ENCODE peak calls at places on chromosome 12, in ten cellular contexts. T, B, Q, I, N, J, Z, X, K and R are unnamed samples.

GRCh38 chr12:57718641-57719528 is 19.7 kb downstream of the AGAP2 start:
- DNase-seq in I (no peak), Q (no peak), B (no peak), K (no peak), X (no peak), T (no peak), N (no peak), J (no peak), Z (no peak), R (no peak)

GRCh38 chr12:46832084-46832704 is 6.4 kb upstream of the SLC38A4 start:
- DNase-seq in B (no peak), N (no peak), J (no peak), I (no peak), K (no peak), X (no peak), T (no peak), Q (no peak), Z (no peak), R (no peak)

GRCh38 chr12:32789446-32789845 is 33.7 kb upstream of the YARS2 start:
- DNase-seq in N (no peak), X (no peak), B (no peak), Q (no peak), T (no peak), J (no peak), I (no peak), Z (no peak), K (no peak), R (no peak)

GRCh38 chr12:130765186-130765659 is 49.1 kb upstream of the RIMBP2 start:
- DNase-seq in Z (no peak), J (peak), I (peak), K (no peak), T (no peak), B (no peak), Q (peak), N (peak), X (no peak), R (no peak)

GRCh38 chr12:26939953-26940352 is 1.7 kb downstream of the FGFR1OP2 start:
- DNase-seq in K (no peak), I (no peak), X (no peak), T (no peak), J (no peak), N (no peak), B (no peak), Q (no peak), Z (no peak), R (no peak)

GRCh38 chr12:54595471-54595870 is 7.0 kb upstream of the PPP1R1A start:
- DNase-seq in K (no peak), J (no peak), I (no peak), B (no peak), X (no peak), Z (no peak), N (no peak), T (no peak), Q (no peak), R (no peak)

GRCh38 chr12:115752913-115753726 is 524.4 kb downstream of the MED13L start:
- DNase-seq in Z (peak), T (peak), K (peak), N (peak), Q (peak), J (peak), X (peak), I (peak), B (peak), R (peak)

GRCh38 chr12:48007206-48007605 is 2.9 kb upstream of the COL2A1 start:
- DNase-seq in X (no peak), N (no peak), T (no peak), Q (no peak), B (no peak), K (no peak), I (no peak), J (no peak), Z (no peak), R (no peak)

GRCh38 chr12:59407799-59408198 is 188.0 kb upstream of the SLC16A7 start:
- DNase-seq in J (no peak), B (no peak), I (no peak), Z (no peak), X (no peak), N (no peak), K (no peak), T (no peak), Q (no peak), R (no peak)

GRCh38 chr12:54504550-54504949 is 7.0 kb downstream of the NCKAP1L start:
- DNase-seq in T (no peak), Z (no peak), I (no peak), N (no peak), J (no peak), B (no peak), X (no peak), K (no peak), Q (no peak), R (no peak)

GRCh38 chr12:12560587-12561304 is 1.9 kb downstream of the DUSP16 start:
- DNase-seq in J (peak), K (no peak), B (peak), T (peak), N (peak), X (peak), Q (no peak), Z (peak), I (peak), R (no peak)

GRCh38 chr12:106957617-106958016 is 1.9 kb downstream of the TMEM263 start:
- DNase-seq in T (no peak), N (no peak), J (no peak), I (no peak), Q (no peak), B (no peak), X (no peak), Z (no peak), K (no peak), R (no peak)

GRCh38 chr12:106954462-106955376 is 988 bp upstream of the TMEM263 start:
- DNase-seq in Q (no peak), Z (no peak), N (peak), B (peak), J (peak), T (peak), K (no peak), X (peak), I (no peak), R (peak)

GRCh38 chr12:106953352-106954260 is 2.1 kb upstream of the TMEM263 start:
- DNase-seq in Q (no peak), B (no peak), I (no peak), X (no peak), Z (no peak), N (no peak), K (no peak), J (peak), T (no peak), R (no peak)

GRCh38 chr12:106955377-106956047 is at the start of gene TMEM263:
- DNase-seq in T (peak), B (peak), K (peak), I (peak), J (peak), N (peak), Q (peak), Z (peak), X (peak), R (peak)

DNA sequence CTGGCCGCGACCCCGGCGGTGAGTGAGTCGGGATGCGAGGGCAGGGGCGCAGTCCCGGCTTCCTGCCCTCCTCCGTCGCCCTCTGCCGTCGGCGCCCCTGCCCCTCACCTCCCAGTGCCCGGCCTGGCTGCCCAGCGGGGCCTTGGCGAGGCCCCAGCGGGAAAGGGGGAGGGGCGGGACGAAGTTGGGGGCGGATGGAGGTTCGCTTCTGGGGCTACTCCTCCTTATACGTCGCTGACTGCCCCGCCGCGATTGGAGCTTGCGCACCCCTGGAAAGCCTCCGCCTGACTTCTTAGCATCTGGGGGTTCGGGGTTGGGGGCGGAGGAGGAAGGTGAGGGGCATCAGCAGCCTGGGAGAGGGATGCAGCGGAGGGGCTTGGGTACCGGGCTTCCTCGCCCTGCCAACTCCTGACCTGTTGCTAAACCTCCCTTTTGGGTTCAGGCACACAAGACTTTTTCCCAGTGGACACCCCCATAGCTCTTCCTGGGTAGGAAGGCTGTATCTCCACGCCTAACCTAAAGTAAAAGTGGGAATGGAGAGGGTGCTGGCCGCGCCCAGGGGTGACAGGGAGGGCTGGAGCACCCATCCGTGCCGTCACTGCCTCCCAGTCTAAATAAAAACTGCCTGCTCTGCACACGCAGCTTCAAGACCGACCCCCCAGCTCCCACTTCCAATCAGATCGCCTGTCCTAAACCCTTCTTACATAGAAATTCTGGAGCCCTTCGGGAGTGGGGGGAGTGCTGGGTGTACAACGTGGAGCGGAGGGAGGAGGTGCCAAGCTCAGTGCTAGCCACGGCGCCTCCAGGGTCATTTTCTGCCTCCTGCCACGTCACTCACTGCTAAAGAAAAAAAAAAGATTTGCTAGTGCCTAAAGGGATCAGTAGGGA is 585 bp downstream of the TMEM263 start:
- DNase-seq in I (peak), Q (peak), J (peak), K (peak), N (peak), X (peak), T (peak), B (peak), Z (peak), R (peak)
- H3K4me3 ChIP-seq in I (peak), Q (peak), J (peak), K (peak), N (peak), X (peak), T (peak), B (peak), Z (peak), R (peak)

GRCh38 chr12:93467351-93468007 is at the start of gene MRPL42:
- DNase-seq in B (peak), X (peak), K (peak), J (peak), I (peak), Z (peak), Q (peak), N (peak), T (peak), R (peak)
- TF ChIP-seq POLR2A in B (peak), X (peak), K (peak), J (peak), I (peak), Z (no peak), Q (peak), N (peak), T (peak), R (no peak)

DNA sequence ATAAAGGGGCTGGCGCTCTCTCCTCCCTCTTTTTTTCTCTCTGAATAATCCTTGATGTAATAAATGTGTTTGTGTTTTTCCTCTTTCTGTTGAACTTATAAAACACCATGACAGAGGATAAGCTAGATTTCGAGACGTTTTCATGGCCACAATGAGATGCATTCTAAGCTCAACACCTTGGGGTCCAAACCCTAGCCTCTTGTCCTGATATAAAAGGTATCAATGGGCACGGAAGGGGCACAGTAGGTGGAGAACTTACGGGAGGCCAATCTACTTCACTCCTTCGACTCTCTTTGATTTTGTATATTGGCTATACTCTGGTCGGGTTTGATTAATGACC is 6.0 kb upstream of the ALX1 start:
- DNase-seq in Q (no peak), K (no peak), B (no peak), J (no peak), X (no peak), N (no peak), Z (no peak), I (no peak), T (no peak), R (no peak)
- H3K4me3 ChIP-seq in Q (no peak), K (no peak), B (no peak), J (no peak), X (no peak), N (no peak), Z (no peak), I (no peak), T (no peak), R (no peak)

DNA sequence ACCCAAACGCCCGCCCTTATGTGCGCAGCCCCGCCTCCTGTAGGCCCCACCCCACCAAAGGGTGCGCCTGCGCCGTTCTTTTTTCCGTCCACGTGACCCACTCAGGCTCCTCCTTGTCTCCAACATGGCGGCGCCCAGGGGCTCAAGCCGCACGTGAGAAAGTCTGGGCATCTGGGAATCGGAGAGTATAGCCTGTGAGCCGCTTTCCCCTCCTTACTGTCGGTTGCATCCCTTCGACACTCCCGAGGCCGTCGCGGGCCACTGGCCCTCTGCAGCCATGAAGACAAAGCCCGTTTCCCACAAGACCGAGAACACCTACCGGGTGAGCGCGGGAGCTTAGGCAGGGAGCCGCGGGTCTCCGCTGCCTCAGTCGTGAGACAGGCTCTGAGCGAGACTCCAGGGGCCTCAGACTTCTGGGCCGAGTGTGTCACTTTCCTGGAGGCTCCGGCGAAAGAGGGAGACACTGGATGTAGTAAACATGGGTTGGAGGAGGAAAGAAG is at the start of gene UTP20:
- DNase-seq in K (peak), N (peak), X (peak), Z (peak), B (peak), J (peak), Q (peak), T (peak), I (peak), R (peak)
- TF ChIP-seq POLR2A in K (no peak), N (peak), X (no peak), Z (no peak), B (peak), J (peak), Q (peak), T (no peak), I (peak), R (peak)

DNA sequence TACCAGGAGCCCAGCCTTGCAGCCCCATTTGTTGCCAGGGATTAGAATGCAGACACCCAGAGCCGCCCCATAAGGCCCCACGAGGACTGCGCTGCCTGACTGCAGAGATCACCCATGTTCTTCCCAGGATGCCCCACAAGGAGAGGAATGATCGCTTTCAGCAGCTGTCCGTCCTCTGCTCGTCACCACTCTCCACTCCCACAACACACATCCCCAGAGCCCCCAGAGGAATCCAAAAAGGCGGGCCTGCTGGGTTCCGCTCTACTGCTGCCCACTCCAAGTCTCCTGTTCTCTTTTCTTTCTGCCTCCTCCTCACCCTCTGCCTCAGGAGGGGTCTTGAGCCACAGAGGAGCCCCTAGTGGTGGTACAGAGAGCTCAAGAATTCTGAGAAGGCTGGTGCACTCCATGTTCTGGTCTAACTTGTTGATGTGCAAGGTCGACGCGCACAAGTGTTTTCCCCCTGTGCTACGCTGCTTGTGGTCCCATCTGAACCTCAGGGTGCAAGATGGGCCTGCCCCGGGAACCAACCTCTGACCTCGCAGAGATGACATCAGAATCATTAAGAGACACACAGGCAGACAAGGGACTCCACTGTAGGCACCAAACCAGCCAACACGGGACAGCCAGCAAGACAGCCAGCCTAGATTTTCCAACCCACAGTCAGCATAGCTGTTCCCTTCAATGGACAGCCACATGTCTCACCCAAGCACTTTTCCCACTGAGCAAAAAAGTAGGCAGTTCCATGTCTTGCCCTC is 30.0 kb downstream of the PXN start:
- DNase-seq in I (peak), J (no peak), X (no peak), B (no peak), N (no peak), K (no peak), Q (no peak), T (no peak), Z (no peak), R (no peak)
- H3K4me3 ChIP-seq in I (no peak), J (no peak), X (no peak), B (no peak), N (no peak), K (peak), Q (peak), T (peak), Z (no peak), R (peak)

GRCh38 chr12:93742086-93742934 is 65.1 kb downstream of the CRADD start:
- DNase-seq in Z (peak), Q (peak), N (peak), K (peak), B (peak), J (peak), I (peak), X (peak), T (peak), R (peak)
- TF ChIP-seq POLR2A in Z (no peak), Q (no peak), N (peak), K (no peak), B (peak), J (peak), I (no peak), X (no peak), T (peak), R (no peak)

GRCh38 chr12:67424784-67425183 is 155.6 kb downstream of the CAND1 start:
- DNase-seq in B (no peak), J (no peak), Q (no peak), K (no peak), I (no peak), N (no peak), Z (no peak), T (no peak), X (peak), R (no peak)

GRCh38 chr12:67425394-67425793 is 156.2 kb downstream of the CAND1 start:
- DNase-seq in Q (no peak), K (no peak), J (no peak), T (no peak), N (no peak), B (peak), I (no peak), Z (no peak), X (peak), R (no peak)

GRCh38 chr12:67419810-67420209 is 150.7 kb downstream of the CAND1 start:
- DNase-seq in J (no peak), Q (no peak), T (no peak), Z (no peak), I (no peak), B (no peak), X (no peak), K (no peak), N (peak), R (no peak)

GRCh38 chr12:67422081-67422480 is 152.9 kb downstream of the CAND1 start:
- DNase-seq in Q (no peak), Z (no peak), X (no peak), J (no peak), K (no peak), T (no peak), I (no peak), N (no peak), B (no peak), R (no peak)

DNA sequence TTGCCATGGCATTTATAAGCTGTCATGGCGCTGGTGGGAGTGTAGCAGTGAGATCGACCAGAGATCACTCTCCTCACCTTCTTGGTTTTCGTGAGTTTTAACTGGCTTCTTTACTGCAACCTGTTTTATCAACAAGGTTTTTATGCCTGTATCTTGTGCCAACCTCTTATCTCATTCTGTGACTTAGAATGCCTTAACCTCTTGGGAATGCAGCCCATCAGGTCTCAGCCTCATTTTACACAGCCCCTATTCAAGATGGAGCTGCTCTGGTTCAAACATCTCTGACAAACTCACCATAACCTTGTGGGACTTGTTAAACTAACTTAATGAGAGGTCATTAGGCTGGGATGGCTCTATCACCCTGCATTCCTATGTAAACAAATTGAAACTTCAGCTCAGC is 151.3 kb downstream of the CAND1 start:
- DNase-seq in T (no peak), K (no peak), I (no peak), Z (no peak), X (no peak), J (no peak), N (no peak), Q (no peak), B (no peak), R (no peak)
- H3K4me3 ChIP-seq in T (no peak), K (no peak), I (no peak), Z (no peak), X (no peak), J (no peak), N (no peak), Q (no peak), B (no peak), R (no peak)

DNA sequence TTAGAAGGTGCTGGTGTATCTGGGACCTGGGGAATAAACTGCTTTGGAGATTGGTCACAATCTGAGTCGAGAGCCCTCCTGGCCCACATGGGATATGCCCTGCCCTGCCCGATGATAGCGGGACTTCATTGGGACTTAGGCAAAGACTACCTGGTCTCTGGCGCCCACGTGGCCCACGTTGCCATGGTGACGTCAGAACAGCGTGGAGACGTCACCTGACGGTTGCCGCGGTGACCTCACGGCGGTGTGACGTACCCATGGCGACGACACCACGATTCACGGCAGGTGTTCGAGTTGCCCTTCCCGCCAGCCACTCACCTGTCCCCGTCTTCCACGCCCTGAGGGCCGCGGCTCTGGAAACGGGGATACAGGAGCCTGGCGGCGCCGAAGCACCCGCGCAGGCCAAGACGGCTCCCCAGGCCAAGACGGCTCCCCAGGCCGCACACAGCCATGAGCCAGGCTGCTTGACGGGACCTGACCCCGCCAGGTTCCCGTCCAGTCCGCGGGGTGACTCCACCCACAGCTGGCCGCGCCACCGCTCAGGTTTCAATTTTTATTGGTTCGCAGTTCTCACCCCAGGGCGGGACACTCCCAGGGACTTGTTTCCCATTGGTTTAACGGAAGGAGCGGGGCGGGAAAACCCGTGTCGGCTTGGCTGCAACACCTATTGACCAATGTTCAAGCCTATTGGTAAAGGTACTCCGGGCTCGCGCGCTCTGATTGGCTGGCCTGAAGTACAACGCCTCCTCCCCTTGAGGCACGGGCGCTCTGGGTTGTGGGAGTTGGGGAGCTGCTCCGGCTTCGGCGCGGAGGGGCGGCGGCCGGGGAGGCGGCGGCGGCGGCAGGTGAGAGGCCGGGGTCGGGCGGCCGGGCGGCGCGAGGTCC is at the start of the genes MMAB and MVK:
- DNase-seq in K (peak), J (peak), Q (peak), T (peak), B (peak), N (peak), X (peak), I (peak), Z (peak), R (peak)
- TF ChIP-seq POLR2A in K (no peak), J (peak), Q (peak), T (peak), B (peak), N (peak), X (peak), I (peak), Z (no peak), R (peak)